ENCODE peak calls at places on chromosomes 13 and 19, in eight cellular contexts. V, W, N, F, G, O, B and Z are unnamed samples.

GRCh38 chr13:54133721-54134120 is 1105.1 kb downstream of the OLFM4 start:
- DNase-seq in V (no peak), W (no peak), N (no peak), F (no peak), G (no peak), O (no peak), B (no peak), Z (no peak)

GRCh38 chr13:40680659-40681323 is 14.3 kb upstream of the FOXO1 start:
- DNase-seq in V (no peak), W (no peak), N (no peak), F (no peak), G (no peak), O (no peak), B (no peak), Z (no peak)

GRCh38 chr13:26051231-26052135 is at the start of gene SHISA2:
- DNase-seq in V (no peak), W (peak; percentile 22), N (peak; percentile 40), F (peak; percentile 45), G (no peak), O (peak; percentile 67), B (peak; percentile 93), Z (no peak)

GRCh38 chr13:75258159-75258782 is 223.7 kb downstream of the TBC1D4 start:
- DNase-seq in V (no peak), W (no peak), N (no peak), F (no peak), G (no peak), O (peak; percentile 19), B (no peak), Z (peak; percentile 4)

GRCh38 chr13:77810430-77810829 is 108.2 kb downstream of the EDNRB start:
- DNase-seq in V (no peak), W (no peak), N (no peak), F (no peak), G (no peak), O (no peak), B (no peak), Z (no peak)

GRCh38 chr19:45638930-45639729 is at the start of gene EML2:
- DNase-seq in V (no peak), W (peak; percentile 84), N (peak; percentile 48), F (peak; percentile 22), G (no peak), O (peak; percentile 47), B (peak; percentile 52), Z (no peak)

GRCh38 chr13:24407844-24408243 is 98.5 kb downstream of the C1QTNF9 start:
- DNase-seq in V (no peak), W (no peak), N (no peak), F (no peak), G (no peak), O (no peak), B (no peak), Z (no peak)

GRCh38 chr19:45800009-45800553 is 7.4 kb upstream of the DMWD start:
- DNase-seq in V (no peak), W (no peak), N (no peak), F (no peak), G (no peak), O (no peak), B (no peak), Z (no peak)

GRCh38 chr19:45443462-45444317 is 20.0 kb upstream of the ERCC1 start:
- DNase-seq in V (no peak), W (peak; percentile 96), N (peak; percentile 89), F (peak; percentile 99), G (no peak), O (peak; percentile 82), B (peak; percentile 91), Z (no peak)

GRCh38 chr19:35899547-35900214 is 659 bp downstream of the NFKBID start:
- DNase-seq in V (peak; percentile 12), W (peak; percentile 91), N (peak; percentile 29), F (peak; percentile 49), G (no peak), O (peak; percentile 94), B (peak; percentile 88), Z (peak; percentile 51)

GRCh38 chr19:57282011-57282636 is 1.8 kb downstream of the ZNF460 start:
- DNase-seq in V (no peak), W (no peak), N (no peak), F (no peak), G (no peak), O (no peak), B (no peak), Z (no peak)

GRCh38 chr19:42132030-42132628 is at the start of gene POU2F2:
- DNase-seq in V (no peak), W (peak; percentile 74), N (no peak), F (no peak), G (no peak), O (no peak), B (peak; percentile 27), Z (no peak)

GRCh38 chr13:95463516-95463915 is 89.0 kb upstream of the CLDN10 start:
- DNase-seq in V (no peak), W (no peak), N (no peak), F (no peak), G (no peak), O (no peak), B (no peak), Z (peak; percentile 15)

GRCh38 chr19:13729859-13730258 is 34.5 kb upstream of the MRI1 start:
- DNase-seq in V (no peak), W (no peak), N (no peak), F (no peak), G (no peak), O (no peak), B (no peak), Z (no peak)

GRCh38 chr13:43545317-43545874 is 241.4 kb downstream of the ENOX1 start:
- DNase-seq in V (no peak), W (no peak), N (no peak), F (no peak), G (no peak), O (no peak), B (no peak), Z (peak; percentile 65)

GRCh38 chr13:26423634-26424033 is 133.8 kb upstream of the WASF3 start:
- DNase-seq in V (no peak), W (no peak), N (no peak), F (no peak), G (no peak), O (no peak), B (no peak), Z (no peak)

GRCh38 chr13:79346300-79346914 is 59.6 kb downstream of the RBM26 start:
- DNase-seq in V (no peak), W (no peak), N (no peak), F (no peak), G (no peak), O (no peak), B (no peak), Z (no peak)

GRCh38 chr13:31545616-31546015 is 193.7 kb upstream of the RXFP2 start:
- DNase-seq in V (no peak), W (no peak), N (no peak), F (no peak), G (peak; percentile 49), O (no peak), B (no peak), Z (no peak)

GRCh38 chr19:45677351-45678230 is 9.6 kb downstream of the GIPR start:
- DNase-seq in V (peak; percentile 53), W (peak; percentile 98), N (peak; percentile 82), F (peak; percentile 73), G (no peak), O (no peak), B (peak; percentile 63), Z (no peak)

GRCh38 chr13:29520671-29521070 is 74.8 kb downstream of the SLC7A1 start:
- DNase-seq in V (no peak), W (no peak), N (no peak), F (no peak), G (peak; percentile 73), O (no peak), B (no peak), Z (no peak)

GRCh38 chr19:51547397-51548212 is 16.1 kb upstream of the SIGLEC6 start:
- DNase-seq in V (no peak), W (no peak), N (no peak), F (no peak), G (no peak), O (no peak), B (no peak), Z (no peak)